ENCODE peak calls at places on chromosomes 3 and 15, in nine cellular contexts. W is cardiac fibroblast, H is fibroblast of mammary gland, S is IMR-90, V is aorta, C is fibroblast of the aortic adventitia, L is thoracic aorta, N is foreskin fibroblast, Y is neuronal stem cell. G is an unnamed sample.

GRCh38 chr15:59473226-59473625 is 35.2 kb downstream of the FAM81A start:
- DNase-seq in N (no peak), Y (no peak), V (no peak), S (no peak), H (no peak), C (peak), W (peak), L (no peak), G (no peak)

GRCh38 chr3:104360038-104360437 is 1006.7 kb upstream of the ALCAM start:
- DNase-seq in W (peak), N (no peak), S (no peak), Y (no peak), V (no peak), H (peak), C (no peak), L (no peak), G (no peak)

GRCh38 chr3:170985304-170985703 is 41.2 kb downstream of the SLC2A2 start:
- DNase-seq in N (no peak), Y (no peak), C (no peak), L (no peak), H (no peak), S (no peak), V (no peak), W (no peak), G (no peak)

GRCh38 chr15:92921215-92922131 is 21.3 kb downstream of the CHD2 start:
- DNase-seq in S (peak), L (no peak), V (no peak), W (no peak), H (peak), C (peak), Y (no peak), N (peak), G (no peak)

GRCh38 chr3:124659175-124659574 is 71.1 kb upstream of the UMPS start:
- DNase-seq in N (no peak), Y (no peak), H (no peak), C (no peak), S (no peak), V (no peak), W (no peak), L (no peak), G (no peak)

GRCh38 chr3:149384911-149385321 is 7.5 kb upstream of the TM4SF1 start:
- DNase-seq in S (peak), C (peak), W (peak), L (no peak), N (peak), Y (no peak), V (no peak), H (peak), G (no peak)

GRCh38 chr15:35925634-35926380 is 379.8 kb upstream of the DPH6 start:
- DNase-seq in L (no peak), H (peak), S (peak), V (no peak), Y (no peak), N (peak), W (peak), C (peak), G (no peak)

GRCh38 chr3:127670761-127671522 is 1.8 kb upstream of the ABTB1 start:
- DNase-seq in W (no peak), S (no peak), H (no peak), C (no peak), N (no peak), L (no peak), Y (no peak), V (peak), G (no peak)

GRCh38 chr3:17233398-17233800 is 348.6 kb downstream of the PLCL2 start:
- DNase-seq in W (peak), N (peak), C (peak), S (peak), V (no peak), L (no peak), Y (peak), H (peak), G (no peak)

GRCh38 chr15:67193223-67194009 is 61.0 kb downstream of the AAGAB start:
- DNase-seq in Y (no peak), L (no peak), W (no peak), N (no peak), H (peak), C (peak), V (no peak), S (peak), G (peak)

GRCh38 chr3:58888087-58888486 is 161.7 kb downstream of the CFAP20DC start:
- DNase-seq in N (no peak), V (no peak), C (no peak), H (no peak), L (no peak), W (no peak), Y (no peak), S (no peak), G (peak)

GRCh38 chr3:142275856-142276255 is 50.5 kb upstream of the GK5 start:
- DNase-seq in C (peak), S (peak), H (peak), V (no peak), W (peak), Y (no peak), L (no peak), N (peak), G (no peak)

GRCh38 chr15:89452330-89452836 is 44.0 kb downstream of the RHCG start:
- DNase-seq in V (no peak), S (no peak), N (no peak), L (no peak), H (no peak), W (no peak), Y (no peak), C (no peak), G (no peak)

GRCh38 chr3:60094392-60094947 is 1044.6 kb upstream of the CFAP20DC start:
- DNase-seq in N (no peak), C (no peak), L (no peak), S (no peak), H (no peak), V (no peak), Y (no peak), W (no peak), G (no peak)

GRCh38 chr15:64156652-64157331 is 5.3 kb downstream of the SNX22 start:
- DNase-seq in W (no peak), N (no peak), L (no peak), S (no peak), C (no peak), H (no peak), V (no peak), Y (no peak), G (no peak)

GRCh38 chr15:59751552-59752413 is 62.7 kb upstream of the BNIP2 start:
- DNase-seq in V (no peak), S (no peak), L (no peak), H (peak), Y (peak), C (peak), W (peak), N (no peak), G (peak)

GRCh38 chr3:87228316-87228715 is 1.2 kb downstream of the CHMP2B start:
- DNase-seq in Y (no peak), L (no peak), S (peak), C (peak), H (peak), W (peak), N (peak), V (no peak), G (no peak)

GRCh38 chr3:12405432-12406272 is 78.6 kb upstream of the TSEN2 start:
- DNase-seq in S (peak), N (peak), V (peak), Y (no peak), H (peak), C (peak), L (peak), W (peak), G (peak)

GRCh38 chr15:82749951-82750830 is 40.5 kb upstream of the AP3B2 start:
- DNase-seq in Y (peak), S (peak), C (peak), W (peak), N (peak), H (peak), L (peak), V (peak), G (peak)

GRCh38 chr3:156668073-156668763 is 6.2 kb upstream of the TIPARP start:
- DNase-seq in S (peak), H (peak), C (peak), N (peak), L (no peak), W (peak), V (no peak), Y (no peak), G (peak)

GRCh38 chr3:138936763-138937689 is 9.9 kb downstream of the FOXL2 start:
- DNase-seq in N (no peak), W (no peak), V (no peak), Y (no peak), C (no peak), H (no peak), S (no peak), L (no peak), G (no peak)
- H3K4me3 ChIP-seq in N (peak), W (no peak), V (no peak), Y (no peak), C (no peak), H (peak), S (no peak), L (peak), G (no peak)

GRCh38 chr15:74789171-74789627 is 7.3 kb downstream of the CSK start:
- DNase-seq in V (no peak), N (no peak), Y (no peak), L (no peak), S (no peak), H (no peak), W (no peak), C (no peak), G (no peak)
- H3K4me3 ChIP-seq in V (no peak), N (no peak), Y (no peak), L (peak), S (no peak), H (no peak), W (no peak), C (no peak), G (peak)

GRCh38 chr3:34296779-34297178 is 498.3 kb downstream of the PDCD6IP start:
- DNase-seq in N (no peak), V (no peak), W (no peak), S (no peak), Y (no peak), C (no peak), H (no peak), L (no peak), G (no peak)

GRCh38 chr3:34301313-34301712 is 502.9 kb downstream of the PDCD6IP start:
- DNase-seq in N (no peak), L (no peak), H (no peak), V (no peak), S (no peak), Y (peak), C (no peak), W (no peak), G (no peak)

GRCh38 chr3:34292605-34293300 is 494.3 kb downstream of the PDCD6IP start:
- DNase-seq in S (no peak), C (no peak), Y (no peak), L (no peak), W (no peak), N (no peak), H (no peak), V (no peak), G (no peak)

GRCh38 chr3:34298668-34299067 is 500.2 kb downstream of the PDCD6IP start:
- DNase-seq in V (no peak), L (no peak), Y (no peak), S (no peak), W (no peak), C (no peak), N (no peak), H (no peak), G (no peak)
- H3K4me3 ChIP-seq in V (no peak), L (no peak), Y (no peak), S (no peak), W (no peak), C (no peak), N (no peak), H (no peak), G (no peak)

GRCh38 chr15:100689500-100689899 is 87.1 kb downstream of the ASB7 start:
- DNase-seq in S (no peak), N (no peak), H (no peak), Y (no peak), C (no peak), V (no peak), L (no peak), W (no peak), G (no peak)

GRCh38 chr15:100686725-100687488 is 84.5 kb downstream of the ASB7 start:
- DNase-seq in C (peak), W (peak), N (peak), V (no peak), S (peak), Y (no peak), H (peak), L (no peak), G (no peak)

GRCh38 chr15:100686021-100686724 is 83.8 kb downstream of the ASB7 start:
- DNase-seq in Y (no peak), V (no peak), C (no peak), S (no peak), W (peak), H (peak), N (peak), L (no peak), G (no peak)

GRCh38 chr15:100688549-100689120 is 86.2 kb downstream of the ASB7 start:
- DNase-seq in H (no peak), V (no peak), Y (no peak), S (no peak), W (no peak), C (no peak), L (no peak), N (no peak), G (no peak)

DNA sequence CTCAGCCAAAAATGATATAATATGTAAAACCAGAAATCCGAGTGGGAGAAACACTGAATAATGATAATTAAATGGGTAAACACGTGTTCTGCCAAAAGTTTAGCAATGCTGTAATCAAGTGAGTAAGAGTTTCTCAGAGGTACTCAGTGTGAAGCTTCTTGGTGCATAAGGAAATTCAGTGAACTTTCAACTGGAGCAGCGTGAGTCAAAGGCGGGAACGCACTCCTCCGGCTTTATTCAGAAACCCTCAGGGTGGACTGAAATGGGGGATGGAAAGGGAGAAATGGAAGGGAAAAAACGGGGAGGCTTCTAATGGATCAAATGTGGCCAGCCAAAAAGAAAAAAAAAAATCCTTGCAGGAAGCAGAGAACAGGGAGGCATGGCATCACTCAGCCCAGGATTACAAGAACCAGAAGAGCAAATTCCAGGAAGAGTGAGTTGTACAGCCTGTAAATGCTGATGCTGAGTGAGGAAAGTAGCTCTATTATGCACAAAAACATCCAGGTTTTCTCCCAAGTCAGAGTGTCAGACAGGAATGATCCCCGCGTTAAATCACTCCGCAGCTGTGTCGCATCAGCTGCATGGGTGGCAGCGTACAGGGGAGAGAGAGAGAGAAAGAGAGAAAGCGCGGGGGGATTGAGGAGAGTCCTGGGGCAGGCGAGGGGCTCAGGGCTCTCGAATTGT is 85.3 kb downstream of the ASB7 start:
- DNase-seq in H (peak), S (peak), W (peak), V (no peak), L (no peak), C (peak), N (peak), Y (no peak), G (no peak)
- H3K4me3 ChIP-seq in H (peak), S (no peak), W (peak), V (no peak), L (no peak), C (peak), N (no peak), Y (no peak), G (no peak)

DNA sequence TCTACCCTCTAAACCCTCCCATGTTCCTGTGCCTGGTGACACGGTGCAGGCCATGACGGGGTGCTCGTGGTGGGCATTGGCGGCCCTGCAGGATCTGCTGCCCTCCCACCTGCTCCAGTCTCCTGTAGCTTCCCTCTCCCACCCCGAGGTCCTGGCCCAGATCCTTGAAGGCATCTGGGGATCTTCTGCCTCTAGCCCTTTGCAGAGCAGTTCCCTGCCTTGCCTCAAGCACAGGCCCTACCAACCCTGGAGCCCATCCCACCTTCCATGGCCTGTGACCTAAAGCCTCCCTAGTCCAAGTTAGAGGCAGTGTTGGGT is 27.5 kb upstream of the SEC13 start:
- DNase-seq in H (no peak), Y (no peak), W (no peak), S (no peak), C (no peak), L (no peak), V (no peak), N (no peak), G (no peak)
- H3K4me3 ChIP-seq in H (no peak), Y (no peak), W (no peak), S (no peak), C (no peak), L (no peak), V (no peak), N (no peak), G (no peak)

GRCh38 chr15:52010633-52011595 is 8.1 kb upstream of the MAPK6 start:
- DNase-seq in Y (no peak), L (no peak), W (peak), S (peak), C (peak), H (peak), V (no peak), N (peak), G (peak)

GRCh38 chr15:52005748-52006701 is 13.0 kb upstream of the MAPK6 start:
- DNase-seq in L (no peak), S (peak), H (peak), V (no peak), Y (no peak), N (peak), W (peak), C (peak), G (no peak)

GRCh38 chr15:52006702-52007340 is 12.2 kb upstream of the MAPK6 start:
- DNase-seq in C (no peak), W (no peak), Y (no peak), S (no peak), N (no peak), V (no peak), H (no peak), L (no peak), G (no peak)

GRCh38 chr15:52008326-52008697 is 10.7 kb upstream of the MAPK6 start:
- DNase-seq in L (no peak), W (no peak), Y (no peak), S (no peak), H (no peak), C (no peak), V (no peak), N (no peak), G (no peak)

DNA sequence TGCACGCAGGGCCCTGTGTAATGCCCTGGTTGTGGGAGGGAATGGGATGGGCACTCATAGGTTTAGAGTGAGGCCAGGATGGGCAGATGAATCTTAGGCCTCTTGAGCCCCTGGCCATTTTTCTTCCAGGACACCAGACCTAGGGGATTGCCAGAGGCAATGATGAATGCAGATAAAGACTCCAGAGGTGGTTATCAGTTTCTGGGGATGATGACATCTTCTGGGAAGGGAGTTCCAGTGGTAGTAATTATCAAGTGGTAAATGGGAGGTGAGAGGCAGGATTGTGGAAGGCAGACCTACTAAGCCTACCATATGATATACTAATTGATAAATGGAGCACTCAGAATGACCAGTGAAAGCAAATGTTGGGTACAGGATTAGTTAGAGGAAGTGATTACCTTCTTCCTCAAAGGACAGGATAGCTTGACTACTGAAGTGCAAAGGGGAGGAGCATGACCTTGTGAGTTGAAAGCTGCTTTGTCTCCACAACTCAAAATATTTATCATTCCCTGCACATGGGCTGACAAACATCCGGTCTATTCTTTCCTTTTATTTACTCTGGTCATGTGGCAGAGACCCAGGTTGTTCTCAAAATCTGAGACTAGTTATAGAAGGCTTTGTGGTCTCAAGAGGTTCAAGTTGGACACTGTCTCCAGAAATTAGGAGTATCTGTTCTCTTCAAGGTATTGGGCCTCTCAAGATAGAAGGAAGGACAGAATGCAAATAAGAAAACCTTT is 10.2 kb upstream of the MAPK6 start:
- DNase-seq in Y (no peak), L (no peak), C (no peak), N (no peak), S (no peak), W (no peak), V (no peak), H (no peak), G (peak)
- H3K4me3 ChIP-seq in Y (no peak), L (no peak), C (no peak), N (no peak), S (no peak), W (no peak), V (no peak), H (no peak), G (no peak)

G was measured in LNCaP clone FGC.